ENCODE peak calls at places on chromosomes 16 and 17, in four cellular contexts. S, I, E and V are unnamed samples.

GRCh38 chr16:57042157-57043111 is 49.9 kb upstream of the CPNE2 start:
- DNase-seq in S (no peak), I (peak), E (no peak), V (peak)

GRCh38 chr16:13127144-13127543 is 225.7 kb downstream of the SHISA9 start:
- DNase-seq in S (no peak), I (no peak), E (no peak), V (no peak)

GRCh38 chr17:56778898-56779297 is 54.8 kb downstream of the C17orf67 start:
- DNase-seq in S (no peak), I (no peak), E (no peak), V (no peak)

GRCh38 chr16:56409195-56409594 is 16.1 kb downstream of the AMFR start:
- DNase-seq in S (no peak), I (no peak), E (peak), V (peak)

GRCh38 chr16:719815-720506 is 985 bp upstream of the ANTKMT start:
- DNase-seq in S (peak), I (no peak), E (peak), V (no peak)

GRCh38 chr17:1762906-1763829 is 1.3 kb downstream of the SERPINF1 start:
- DNase-seq in S (peak), I (no peak), E (no peak), V (peak)

GRCh38 chr17:28788100-28788499 is 44.3 kb downstream of the TRAF4 start:
- DNase-seq in S (no peak), I (no peak), E (no peak), V (no peak)

GRCh38 chr17:34443832-34444469 is 80.9 kb upstream of the CCL1 start:
- DNase-seq in S (peak), I (no peak), E (peak), V (no peak)

GRCh38 chr17:50917418-50917743 is 51.2 kb upstream of the TOB1 start:
- DNase-seq in S (no peak), I (no peak), E (no peak), V (no peak)

GRCh38 chr16:20612551-20613470 is 36.6 kb upstream of the ACSM2B start:
- DNase-seq in S (no peak), I (no peak), E (no peak), V (no peak)

GRCh38 chr16:64122177-64122576 is 999.7 kb downstream of the CDH11 start:
- DNase-seq in S (no peak), I (no peak), E (no peak), V (no peak)

GRCh38 chr17:64326030-64326419 is 63.0 kb upstream of the TEX2 start:
- DNase-seq in S (no peak), I (no peak), E (no peak), V (no peak)

GRCh38 chr17:72466199-72466598 is 345.4 kb downstream of the SOX9 start:
- DNase-seq in S (no peak), I (peak), E (peak), V (peak)

GRCh38 chr16:30122621-30123160 is 329 bp downstream of the MAPK3 start:
- DNase-seq in S (no peak), I (no peak), E (no peak), V (no peak)

GRCh38 chr17:21282850-21283249 is 1.7 kb upstream of the MAP2K3 start:
- DNase-seq in S (no peak), I (no peak), E (no peak), V (no peak)

GRCh38 chr17:79776378-79777165 is 1.4 kb upstream of the CBX2 start:
- DNase-seq in S (no peak), I (no peak), E (peak), V (no peak)

GRCh38 chr17:52027620-52028019 is 130.9 kb downstream of the CA10 start:
- DNase-seq in S (no peak), I (no peak), E (no peak), V (no peak)

GRCh38 chr17:29682987-29683386 is 60.3 kb upstream of the CORO6 start:
- DNase-seq in S (no peak), I (no peak), E (no peak), V (no peak)

GRCh38 chr17:74201250-74201649 is 2.2 kb upstream of the RPL38 start:
- DNase-seq in S (peak), I (no peak), E (no peak), V (peak)

GRCh38 chr17:68302066-68302564 is 10.8 kb downstream of the ARSG start:
- DNase-seq in S (no peak), I (no peak), E (no peak), V (peak)

GRCh38 chr16:75837264-75837663 is 111.0 kb upstream of the CPHXL start:
- DNase-seq in S (no peak), I (no peak), E (no peak), V (no peak)

GRCh38 chr17:44878627-44879221 is 20.5 kb downstream of the EFTUD2 start:
- DNase-seq in S (peak), I (no peak), E (peak), V (peak)

GRCh38 chr16:52578829-52579193 is 31.9 kb upstream of the TOX3 start:
- DNase-seq in S (no peak), I (no peak), E (no peak), V (no peak)
- TF ChIP-seq CEBPB in S (no peak), I (no peak), E (no peak), V (no peak)

DNA sequence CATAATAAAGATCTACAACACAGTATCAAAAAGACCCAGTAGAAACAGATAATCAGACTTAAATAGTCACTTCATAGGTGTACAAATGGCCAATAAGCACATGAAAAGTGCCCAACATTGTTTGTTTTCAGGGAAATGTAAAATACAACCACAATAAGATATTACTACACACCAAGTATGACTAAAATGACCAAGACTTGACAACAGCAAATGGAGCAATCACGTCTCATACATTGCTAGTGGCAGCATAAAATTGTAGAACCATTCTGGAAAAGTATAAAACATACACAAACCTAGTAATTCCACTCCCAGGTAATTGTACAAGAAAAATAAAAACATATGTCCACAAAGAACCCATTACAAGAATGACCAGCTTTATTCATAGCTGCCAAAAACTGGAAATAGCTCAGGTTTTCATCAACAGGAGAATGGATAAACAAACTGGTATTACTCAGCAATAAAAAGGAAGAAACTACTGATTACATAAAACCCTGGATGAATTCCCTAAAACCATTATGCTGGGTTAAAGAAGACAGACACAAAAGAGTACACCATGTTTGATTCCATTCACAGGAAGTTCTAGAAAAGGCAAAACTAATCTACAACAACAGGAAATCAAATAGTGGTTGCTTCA is 85.6 kb downstream of the TTC19 start:
- DNase-seq in S (no peak), I (no peak), E (no peak), V (peak)
- TF ChIP-seq ELK1 in S (no peak), I (no peak), E (no peak), V (no peak)

DNA sequence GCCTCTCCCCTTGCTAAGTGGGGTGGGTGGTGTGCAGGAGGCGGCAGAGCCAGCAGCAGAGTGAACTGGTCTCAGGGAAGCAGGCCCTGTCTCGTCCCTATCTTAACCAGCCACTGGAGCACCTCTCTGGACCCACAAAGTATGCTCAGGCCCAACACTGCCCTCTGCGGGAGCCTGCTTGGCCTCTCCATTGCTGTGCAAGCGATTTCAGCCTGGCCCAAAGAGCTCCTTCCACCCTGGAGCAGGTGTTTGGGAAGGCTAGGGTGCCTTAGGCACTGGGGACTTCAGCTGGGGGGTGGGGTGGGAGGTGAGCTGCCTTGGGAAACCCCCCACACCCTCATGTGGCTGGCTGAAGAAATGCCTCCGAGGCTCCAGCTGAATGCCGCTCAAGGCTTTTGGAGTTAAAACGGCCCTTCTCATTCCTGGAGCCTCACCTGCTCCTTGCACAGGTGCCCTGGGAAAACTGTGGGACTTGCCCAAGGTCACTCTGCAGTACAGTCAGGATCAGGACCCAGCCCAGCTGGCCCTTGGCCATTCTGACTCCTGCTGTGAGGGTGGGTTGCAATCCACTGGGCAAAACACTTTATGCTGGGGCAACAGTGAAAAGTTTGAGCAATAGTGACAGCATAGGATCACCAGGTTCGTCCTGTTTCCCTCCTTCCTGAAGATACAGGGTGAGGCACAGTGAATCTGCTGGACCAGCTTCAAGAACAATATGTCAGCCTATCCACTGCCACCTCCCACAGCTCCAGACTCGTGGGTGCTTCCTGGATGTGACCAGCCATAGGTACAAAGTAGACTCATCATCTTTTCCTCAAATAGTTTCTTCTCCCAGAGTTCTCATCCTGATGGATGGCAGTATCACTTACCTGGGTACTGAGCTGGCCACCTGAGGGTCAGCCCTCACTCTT is 5.9 kb upstream of the UBE2O start:
- DNase-seq in S (peak), I (no peak), E (peak), V (peak)
- TF ChIP-seq CEBPB in S (no peak), I (no peak), E (no peak), V (no peak)

GRCh38 chr16:74449470-74449869 is 28.2 kb upstream of the CLEC18B start:
- DNase-seq in S (no peak), I (no peak), E (peak), V (peak)

GRCh38 chr16:74450236-74450635 is 29.0 kb upstream of the CLEC18B start:
- DNase-seq in S (no peak), I (no peak), E (no peak), V (no peak)

GRCh38 chr16:74446866-74447265 is 25.6 kb upstream of the CLEC18B start:
- DNase-seq in S (no peak), I (no peak), E (no peak), V (no peak)

GRCh38 chr16:74447578-74447977 is 26.3 kb upstream of the CLEC18B start:
- DNase-seq in S (no peak), I (no peak), E (no peak), V (no peak)

GRCh38 chr16:74448990-74449389 is 27.7 kb upstream of the CLEC18B start:
- DNase-seq in S (peak), I (no peak), E (peak), V (peak)
- TF ChIP-seq ELK1 in S (no peak), I (no peak), E (no peak), V (no peak)

GRCh38 chr17:82887255-82888164 is 47.7 kb upstream of the ZNF750 start:
- DNase-seq in S (no peak), I (no peak), E (no peak), V (peak)
- TF ChIP-seq CEBPB in S (peak), I (no peak), E (no peak), V (peak)

GRCh38 chr17:4738136-4739121 is 1.2 kb upstream of the ZMYND15 start:
- DNase-seq in S (no peak), I (no peak), E (no peak), V (no peak)
- TF ChIP-seq ELK1 in S (no peak), I (no peak), E (no peak), V (no peak)

GRCh38 chr17:8997994-8998628 is 23.2 kb upstream of the NTN1 start:
- DNase-seq in S (peak), I (peak), E (peak), V (peak)
- TF ChIP-seq CEBPB in S (no peak), I (no peak), E (no peak), V (no peak)

DNA sequence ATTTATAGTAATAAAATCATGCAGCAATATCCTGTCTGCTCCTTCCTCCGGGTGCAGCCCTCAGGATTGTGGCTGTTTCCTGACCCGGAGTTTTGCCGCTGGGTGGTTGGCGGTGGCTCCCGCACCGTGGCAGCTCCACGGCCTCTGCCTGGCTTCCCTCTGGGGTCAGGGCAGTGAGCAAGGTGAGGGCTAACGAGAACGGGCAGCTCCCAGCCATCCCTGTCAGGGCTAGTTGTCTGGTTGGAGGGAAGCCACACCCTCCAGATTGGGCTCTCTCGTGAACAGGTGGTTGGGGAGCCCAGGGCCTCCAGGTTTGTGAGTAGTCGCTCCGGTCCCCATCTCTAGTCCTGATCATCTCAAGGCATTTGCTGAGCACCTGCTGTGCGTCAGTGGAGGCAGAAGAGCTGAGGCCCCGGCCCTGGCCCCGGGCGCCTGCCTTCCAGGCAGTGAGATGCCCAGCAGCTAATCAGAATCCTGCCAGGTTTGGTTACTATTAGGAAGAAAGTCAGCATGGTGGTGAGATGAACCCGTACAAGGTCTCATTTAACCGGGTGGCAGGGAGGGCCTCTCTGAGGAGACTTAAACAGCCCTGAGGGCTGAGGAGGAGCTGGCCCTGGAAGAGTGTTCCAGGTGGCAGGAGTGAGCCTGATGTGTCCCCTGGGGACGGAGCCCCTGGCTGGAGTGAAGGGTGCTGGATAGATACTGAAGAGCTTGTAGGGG is 2.3 kb upstream of the NUDT16L1 start:
- DNase-seq in S (no peak), I (no peak), E (no peak), V (no peak)
- TF ChIP-seq ELK1 in S (no peak), I (no peak), E (no peak), V (no peak)